ENCODE peak calls at places on chromosome 4, in five cellular contexts. U is A549, S is HFF-Myc, I is upper lobe of right lung, A is heart left ventricle. Y is an unnamed sample.

GRCh38 chr4:100694467-100694866 is 176.6 kb upstream of the EMCN start:
- DNase-seq in U (no peak), S (no peak), I (no peak), A (no peak), Y (no peak)

GRCh38 chr4:150971901-150972300 is 43.2 kb downstream of the LRBA start:
- DNase-seq in U (no peak), A (no peak), I (no peak), S (no peak), Y (no peak)

GRCh38 chr4:6396696-6397236 is 75.6 kb downstream of the PPP2R2C start:
- DNase-seq in A (no peak), I (no peak), U (no peak), S (no peak), Y (no peak)

GRCh38 chr4:1644906-1645657 is 39.0 kb downstream of the FAM53A start:
- DNase-seq in U (no peak), S (no peak), A (peak), I (peak), Y (no peak)

GRCh38 chr4:155608231-155608885 is 58.3 kb upstream of the GUCY1A1 start:
- DNase-seq in A (peak), U (no peak), S (no peak), I (no peak), Y (no peak)

GRCh38 chr4:121217385-121217784 is 53.3 kb upstream of the TNIP3 start:
- DNase-seq in S (no peak), I (no peak), A (no peak), U (no peak), Y (no peak)

GRCh38 chr4:113675731-113676707 is 85.5 kb downstream of the CAMK2D start:
- DNase-seq in A (no peak), S (no peak), I (no peak), U (no peak), Y (no peak)

GRCh38 chr4:173990126-173990878 is 293.2 kb downstream of the FBXO8 start:
- DNase-seq in I (no peak), S (peak), U (peak), A (no peak), Y (no peak)

GRCh38 chr4:182874158-182874855 is 42.9 kb downstream of the DCTD start:
- DNase-seq in U (no peak), S (no peak), I (no peak), A (no peak), Y (no peak)

GRCh38 chr4:27094785-27095184 is 234.1 kb downstream of the STIM2 start:
- DNase-seq in S (no peak), I (no peak), U (no peak), A (no peak), Y (no peak)

GRCh38 chr4:89000844-89001360 is 56.1 kb downstream of the FAM13A start:
- DNase-seq in U (peak), S (peak), I (no peak), A (no peak), Y (no peak)

GRCh38 chr4:145148980-145149379 is 31.4 kb downstream of the OTUD4 start:
- DNase-seq in I (no peak), A (no peak), S (no peak), U (no peak), Y (no peak)

GRCh38 chr4:83662204-83662603 is 126.3 kb downstream of the GPAT3 start:
- DNase-seq in I (no peak), A (no peak), S (no peak), U (no peak), Y (no peak)

GRCh38 chr4:8157496-8157895 is 1.1 kb downstream of the ABLIM2 start:
- DNase-seq in A (peak), I (no peak), U (no peak), S (no peak), Y (no peak)

GRCh38 chr4:82851902-82852750 is 38.8 kb downstream of the SEC31A start:
- DNase-seq in A (no peak), S (no peak), U (peak), I (no peak), Y (no peak)

GRCh38 chr4:40648742-40649281 is 19.1 kb upstream of the RBM47 start:
- DNase-seq in A (peak), I (no peak), S (no peak), U (no peak), Y (no peak)

GRCh38 chr4:762211-763190 is 56.9 kb downstream of the PCGF3 start:
- DNase-seq in I (no peak), A (no peak), U (peak), S (no peak), Y (no peak)

GRCh38 chr4:123096038-123096437 is 173.6 kb upstream of the NUDT6 start:
- DNase-seq in S (no peak), U (peak), A (no peak), I (no peak), Y (no peak)

GRCh38 chr4:164753873-164754488 is at the start of gene SMIM31:
- DNase-seq in S (no peak), I (no peak), A (no peak), U (peak), Y (no peak)

GRCh38 chr4:157294575-157294974 is 74.0 kb downstream of the GRIA2 start:
- DNase-seq in A (no peak), U (no peak), S (no peak), I (no peak), Y (no peak)

GRCh38 chr4:76740192-76740591 is 157.8 kb downstream of the SOWAHB start:
- DNase-seq in I (no peak), A (no peak), U (no peak), S (no peak), Y (no peak)

GRCh38 chr4:185011408-185011807 is 6.9 kb upstream of the HELT start:
- DNase-seq in U (no peak), I (no peak), A (no peak), S (no peak), Y (no peak)
- TF ChIP-seq CTCF in U (peak), I (peak), A (peak), S (peak), Y (no peak)

DNA sequence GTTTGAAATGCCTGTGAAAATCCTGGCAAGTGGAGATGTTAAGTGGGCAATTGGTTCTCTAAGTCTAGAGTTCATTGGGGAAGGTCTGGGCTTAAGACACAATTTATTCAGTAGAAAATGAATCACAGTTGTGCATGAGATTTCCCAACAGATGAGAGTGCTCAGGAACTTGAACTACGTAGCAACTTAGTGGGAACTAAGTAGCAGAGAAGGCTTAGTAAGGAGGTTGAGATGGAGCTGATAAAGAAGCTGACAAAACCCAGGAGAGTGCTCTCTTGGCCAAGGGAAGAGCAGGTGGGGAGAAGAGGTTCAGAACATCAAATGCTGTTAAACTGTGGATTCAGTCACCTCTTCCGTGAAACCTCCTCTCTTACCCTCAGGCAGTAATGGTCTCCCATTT is 33.0 kb downstream of the AFF1 start:
- DNase-seq in A (no peak), I (no peak), S (no peak), U (no peak), Y (no peak)
- TF ChIP-seq CTCF in A (no peak), I (no peak), S (no peak), U (no peak), Y (no peak)

DNA sequence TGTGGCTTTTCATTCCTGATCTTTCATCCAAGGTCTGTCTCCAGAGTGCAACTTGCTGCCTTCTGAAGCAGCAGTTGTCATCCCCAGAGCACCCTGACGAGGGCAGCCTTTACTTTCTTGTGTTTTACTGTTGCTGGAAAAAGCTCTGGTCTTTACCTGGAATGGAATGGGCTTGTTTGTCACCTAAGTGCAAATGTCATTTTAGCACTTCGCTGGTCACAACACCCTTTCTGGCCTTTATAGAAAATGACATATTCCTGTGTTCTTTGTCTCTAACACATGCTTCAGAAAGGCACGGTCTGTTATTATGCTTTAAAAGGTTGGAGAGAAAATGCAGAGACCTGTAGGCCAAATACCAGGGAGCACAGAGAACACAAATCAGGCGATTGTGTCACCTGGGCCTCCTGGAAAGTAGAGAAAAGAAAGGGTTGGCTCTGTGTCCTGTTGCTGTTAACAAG is 332.7 kb upstream of the IGFBP7 start:
- DNase-seq in A (peak), I (no peak), S (peak), U (peak), Y (no peak)
- TF ChIP-seq CTCF in A (peak), I (peak), S (peak), U (peak), Y (no peak)

GRCh38 chr4:111546881-111547280 is 598.4 kb upstream of the FAM241A start:
- DNase-seq in I (no peak), U (no peak), S (no peak), A (no peak), Y (no peak)

GRCh38 chr4:111537861-111538260 is 607.4 kb upstream of the FAM241A start:
- DNase-seq in U (no peak), I (no peak), S (peak), A (no peak), Y (no peak)

GRCh38 chr4:111540661-111541060 is 604.6 kb upstream of the FAM241A start:
- DNase-seq in U (no peak), I (no peak), S (no peak), A (no peak), Y (no peak)

GRCh38 chr4:111537165-111537564 is 608.1 kb upstream of the FAM241A start:
- DNase-seq in U (no peak), I (no peak), S (no peak), A (no peak), Y (no peak)

GRCh38 chr4:111542056-111542455 is 603.2 kb upstream of the FAM241A start:
- DNase-seq in S (no peak), A (no peak), I (no peak), U (no peak), Y (no peak)
- TF ChIP-seq CTCF in S (no peak), A (no peak), I (no peak), U (no peak), Y (no peak)

GRCh38 chr4:97984545-97985131 is 158.6 kb downstream of the STPG2 start:
- DNase-seq in S (no peak), U (peak), A (no peak), I (no peak), Y (no peak)

GRCh38 chr4:97990409-97990808 is 152.9 kb downstream of the STPG2 start:
- DNase-seq in S (no peak), A (no peak), U (no peak), I (no peak), Y (no peak)

GRCh38 chr4:97987019-97987648 is 156.1 kb downstream of the STPG2 start:
- DNase-seq in A (no peak), S (no peak), U (peak), I (no peak), Y (no peak)
- TF ChIP-seq CTCF in A (no peak), S (no peak), U (peak), I (peak), Y (no peak)

GRCh38 chr4:148056879-148057278 is 325.0 kb downstream of the ARHGAP10 start:
- DNase-seq in A (peak), U (peak), S (peak), I (peak), Y (peak)
- TF ChIP-seq CTCF in A (no peak), U (no peak), S (no peak), I (peak), Y (peak)

GRCh38 chr4:15043922-15044321 is 41.6 kb downstream of the CPEB2 start:
- DNase-seq in U (no peak), A (no peak), I (no peak), S (no peak), Y (no peak)

GRCh38 chr4:15042529-15043167 is 40.4 kb downstream of the CPEB2 start:
- DNase-seq in U (no peak), A (no peak), I (no peak), S (no peak), Y (no peak)

GRCh38 chr4:15040916-15041463 is 38.7 kb downstream of the CPEB2 start:
- DNase-seq in I (no peak), U (no peak), S (no peak), A (no peak), Y (no peak)

GRCh38 chr4:15037923-15038541 is 35.8 kb downstream of the CPEB2 start:
- DNase-seq in U (no peak), I (no peak), A (no peak), S (no peak), Y (no peak)

DNA sequence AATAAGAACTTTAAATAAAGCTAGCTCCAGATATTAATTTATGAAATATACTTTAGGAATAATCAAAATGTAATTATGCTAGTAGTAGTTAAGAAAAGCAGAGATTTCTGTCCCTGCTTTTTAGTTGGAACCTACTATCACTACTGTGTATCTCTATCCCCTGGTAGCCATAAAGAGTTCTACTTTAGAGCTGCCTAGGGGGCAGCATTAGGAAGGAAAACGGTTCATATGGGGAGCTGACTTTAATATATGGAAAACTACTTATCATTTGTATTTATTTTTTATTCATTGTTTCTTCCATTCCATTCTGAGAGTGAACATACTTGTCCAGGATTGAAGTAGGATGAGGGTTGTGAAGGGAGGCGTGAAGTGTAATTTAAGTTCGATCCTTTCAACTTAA is 40.9 kb downstream of the CPEB2 start:
- DNase-seq in U (peak), A (no peak), S (no peak), I (no peak), Y (no peak)
- TF ChIP-seq CTCF in U (peak), A (no peak), S (no peak), I (no peak), Y (no peak)

GRCh38 chr4:152935661-152936445 is at the start of gene FHDC1:
- DNase-seq in I (peak), S (no peak), A (peak), U (peak), Y (no peak)
- TF ChIP-seq CTCF in I (no peak), S (no peak), A (no peak), U (no peak), Y (no peak)

GRCh38 chr4:136636155-136636554 is 896.1 kb downstream of the PCDH18 start:
- DNase-seq in U (no peak), A (no peak), S (no peak), I (no peak), Y (no peak)

GRCh38 chr4:136634121-136634520 is 898.2 kb downstream of the PCDH18 start:
- DNase-seq in U (no peak), S (no peak), A (no peak), I (no peak), Y (no peak)

DNA sequence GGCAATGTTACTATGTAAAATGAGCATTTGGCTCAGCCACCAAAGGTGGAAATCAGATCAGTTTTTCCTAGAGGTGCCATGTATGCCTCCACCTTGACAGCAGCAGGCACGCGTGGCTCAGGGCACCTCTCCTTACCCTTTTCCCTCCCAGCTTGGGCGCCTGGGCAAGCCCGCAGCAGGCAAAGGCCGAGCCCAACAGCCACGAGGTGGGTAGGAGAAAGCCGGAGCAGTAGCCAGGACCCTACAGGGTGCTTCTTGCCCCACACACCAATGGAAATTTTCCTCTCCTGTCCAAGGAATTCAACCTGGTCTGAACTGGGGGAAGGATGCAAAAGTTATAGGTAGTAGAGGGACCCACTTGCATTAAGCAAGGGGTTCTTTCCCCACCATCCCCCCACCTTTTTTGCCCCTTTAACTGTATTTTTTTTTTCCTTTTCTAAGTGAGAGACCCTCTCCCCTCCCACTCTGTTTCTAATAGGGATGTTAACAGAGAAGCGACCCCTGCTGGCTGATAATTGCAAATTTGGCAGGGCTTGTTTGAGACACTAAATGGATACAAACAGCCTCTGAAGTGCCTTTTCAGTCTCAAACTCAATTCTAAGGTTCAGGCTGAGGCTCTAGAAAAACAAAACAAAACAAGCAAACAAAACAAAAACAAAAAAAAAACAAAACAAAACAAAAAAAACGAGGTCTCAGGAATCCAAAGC is 895.1 kb downstream of the PCDH18 start:
- DNase-seq in U (peak), S (no peak), A (no peak), I (no peak), Y (no peak)
- TF ChIP-seq CTCF in U (peak), S (peak), A (no peak), I (peak), Y (no peak)

GRCh38 chr4:25702848-25703247 is 47.2 kb downstream of the SLC34A2 start:
- DNase-seq in A (peak), I (no peak), S (peak), U (no peak), Y (no peak)
- TF ChIP-seq CTCF in A (no peak), I (no peak), S (no peak), U (no peak), Y (no peak)

Y was measured in natural killer cell.